ENCODE peak calls at places on chromosomes 12 and 14, in four cellular contexts. One of them, this sample, is unnamed.

GRCh38 chr14:37246427-37246829 is 48.7 kb downstream of the MIPOL1 start:
- DNase-seq in HepG2: peak
- DNase-seq in K562: peak
- DNase-seq in GM12878: no peak
- DNase-seq in this sample: peak

GRCh38 chr14:92986254-92987147 is 63.6 kb downstream of the CHGA start:
- DNase-seq in K562: no peak
- DNase-seq in HepG2: peak
- DNase-seq in GM12878: no peak
- DNase-seq in this sample: peak

GRCh38 chr12:111792155-111792876 is 25.6 kb downstream of the ALDH2 start:
- DNase-seq in K562: peak
- DNase-seq in GM12878: no peak
- DNase-seq in HepG2: no peak
- DNase-seq in this sample: no peak

GRCh38 chr12:93624595-93625294 is 52.3 kb downstream of the SOCS2 start:
- DNase-seq in K562: peak
- DNase-seq in HepG2: peak
- DNase-seq in GM12878: peak
- DNase-seq in this sample: no peak

GRCh38 chr12:8936735-8937134 is 12.7 kb downstream of the M6PR start:
- DNase-seq in HepG2: no peak
- DNase-seq in K562: no peak
- DNase-seq in GM12878: no peak
- DNase-seq in this sample: no peak

GRCh38 chr14:100592461-100592871 is 5.2 kb upstream of the BEGAIN start:
- DNase-seq in HepG2: no peak
- DNase-seq in K562: no peak
- DNase-seq in GM12878: no peak
- DNase-seq in this sample: no peak

GRCh38 chr14:106218189-106218588 is 691.8 kb downstream of the TMEM121 start:
- DNase-seq in GM12878: peak
- DNase-seq in K562: no peak
- DNase-seq in HepG2: no peak
- DNase-seq in this sample: no peak

GRCh38 chr14:72420749-72421452 is 473.0 kb downstream of the DPF3 start:
- DNase-seq in K562: peak
- DNase-seq in GM12878: peak
- DNase-seq in HepG2: peak
- DNase-seq in this sample: peak

GRCh38 chr14:56891226-56891625 is 80.9 kb upstream of the OTX2 start:
- DNase-seq in HepG2: no peak
- DNase-seq in K562: no peak
- DNase-seq in GM12878: no peak
- DNase-seq in this sample: no peak

GRCh38 chr12:115697341-115697740 is 580.2 kb downstream of the MED13L start:
- DNase-seq in HepG2: no peak
- DNase-seq in GM12878: no peak
- DNase-seq in K562: no peak
- DNase-seq in this sample: no peak

DNA sequence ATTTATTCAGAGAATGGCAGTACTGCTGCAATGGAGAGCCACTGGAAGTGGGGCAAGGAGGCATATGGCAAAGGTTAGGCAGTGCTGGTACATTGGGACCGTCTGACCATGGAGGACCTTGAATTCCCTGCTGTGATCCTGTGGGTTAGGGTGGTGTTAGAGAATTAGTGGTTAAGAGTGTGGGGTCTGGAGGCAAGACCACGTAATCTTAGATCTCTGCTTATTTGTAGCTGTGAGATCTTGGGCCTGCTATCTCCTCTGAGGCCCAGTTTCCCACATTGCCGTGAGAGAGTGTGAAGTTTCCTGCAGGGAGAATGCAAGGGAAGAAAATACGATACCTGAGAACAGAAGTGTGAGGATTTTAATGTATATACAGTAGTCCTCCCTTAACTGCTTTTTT is 147.7 kb downstream of the ERC1 start:
- DNase-seq in K562: no peak
- DNase-seq in HepG2: no peak
- DNase-seq in GM12878: no peak
- DNase-seq in this sample: no peak
- TF ChIP-seq USF2 in K562: no peak
- TF ChIP-seq USF2 in HepG2: no peak
- TF ChIP-seq USF2 in GM12878: no peak
- TF ChIP-seq USF2 in this sample: no peak

GRCh38 chr12:19404232-19404880 is 34.9 kb upstream of the AEBP2 start:
- DNase-seq in K562: no peak
- DNase-seq in GM12878: no peak
- DNase-seq in HepG2: no peak
- DNase-seq in this sample: no peak

GRCh38 chr12:19397534-19397933 is 41.8 kb upstream of the AEBP2 start:
- DNase-seq in GM12878: no peak
- DNase-seq in K562: no peak
- DNase-seq in HepG2: no peak
- DNase-seq in this sample: no peak

GRCh38 chr12:19402211-19402610 is 37.1 kb upstream of the AEBP2 start:
- DNase-seq in K562: no peak
- DNase-seq in HepG2: peak
- DNase-seq in GM12878: no peak
- DNase-seq in this sample: no peak

GRCh38 chr12:19398376-19399363 is 40.6 kb upstream of the AEBP2 start:
- DNase-seq in GM12878: no peak
- DNase-seq in K562: no peak
- DNase-seq in HepG2: no peak
- DNase-seq in this sample: no peak

GRCh38 chr12:19402743-19403400 is 36.4 kb upstream of the AEBP2 start:
- DNase-seq in GM12878: no peak
- DNase-seq in K562: no peak
- DNase-seq in HepG2: peak
- DNase-seq in this sample: no peak
- TF ChIP-seq SMC3 in GM12878: no peak
- TF ChIP-seq SMC3 in K562: no peak
- TF ChIP-seq SMC3 in HepG2: no peak
- TF ChIP-seq SMC3 in this sample: no peak

GRCh38 chr14:98900236-98900635 is 371.8 kb downstream of the BCL11B start:
- DNase-seq in HepG2: no peak
- DNase-seq in K562: no peak
- DNase-seq in GM12878: no peak
- DNase-seq in this sample: no peak
- TF ChIP-seq TAF1 in HepG2: no peak
- TF ChIP-seq TAF1 in K562: no peak
- TF ChIP-seq TAF1 in GM12878: no peak
- TF ChIP-seq TAF1 in this sample: no peak

DNA sequence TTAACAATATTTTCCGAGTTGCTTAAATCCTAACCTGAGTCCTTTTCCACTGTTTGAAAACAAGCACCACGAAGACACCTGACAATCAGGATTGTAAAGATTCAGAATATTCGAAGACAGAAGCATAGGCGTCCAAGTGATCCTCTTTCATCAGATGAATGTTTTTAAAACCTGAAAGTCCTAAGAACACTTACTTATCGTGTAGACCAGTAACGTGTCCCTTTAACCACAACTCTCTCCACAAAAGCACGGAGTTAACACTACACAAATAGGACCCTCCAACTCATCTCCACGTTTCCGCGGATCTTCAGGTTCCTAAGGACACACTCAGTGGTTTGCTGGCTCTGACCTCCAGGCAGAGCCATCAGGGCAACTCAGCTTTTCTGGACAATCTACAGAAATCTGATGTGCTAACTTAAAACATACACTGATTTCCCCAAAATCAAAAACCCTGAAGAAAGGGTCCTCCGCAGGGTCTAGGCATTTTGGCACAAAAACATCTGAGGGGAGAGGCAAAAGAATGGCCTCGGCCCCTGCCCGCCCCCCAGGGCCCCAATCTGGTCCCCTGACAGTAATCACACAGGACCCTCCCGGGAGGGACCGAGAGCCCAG is 1.1 kb downstream of the DICER1 start:
- DNase-seq in HepG2: no peak
- DNase-seq in K562: peak
- DNase-seq in GM12878: no peak
- DNase-seq in this sample: no peak
- TF ChIP-seq USF2 in HepG2: no peak
- TF ChIP-seq USF2 in K562: no peak
- TF ChIP-seq USF2 in GM12878: no peak
- TF ChIP-seq USF2 in this sample: no peak

DNA sequence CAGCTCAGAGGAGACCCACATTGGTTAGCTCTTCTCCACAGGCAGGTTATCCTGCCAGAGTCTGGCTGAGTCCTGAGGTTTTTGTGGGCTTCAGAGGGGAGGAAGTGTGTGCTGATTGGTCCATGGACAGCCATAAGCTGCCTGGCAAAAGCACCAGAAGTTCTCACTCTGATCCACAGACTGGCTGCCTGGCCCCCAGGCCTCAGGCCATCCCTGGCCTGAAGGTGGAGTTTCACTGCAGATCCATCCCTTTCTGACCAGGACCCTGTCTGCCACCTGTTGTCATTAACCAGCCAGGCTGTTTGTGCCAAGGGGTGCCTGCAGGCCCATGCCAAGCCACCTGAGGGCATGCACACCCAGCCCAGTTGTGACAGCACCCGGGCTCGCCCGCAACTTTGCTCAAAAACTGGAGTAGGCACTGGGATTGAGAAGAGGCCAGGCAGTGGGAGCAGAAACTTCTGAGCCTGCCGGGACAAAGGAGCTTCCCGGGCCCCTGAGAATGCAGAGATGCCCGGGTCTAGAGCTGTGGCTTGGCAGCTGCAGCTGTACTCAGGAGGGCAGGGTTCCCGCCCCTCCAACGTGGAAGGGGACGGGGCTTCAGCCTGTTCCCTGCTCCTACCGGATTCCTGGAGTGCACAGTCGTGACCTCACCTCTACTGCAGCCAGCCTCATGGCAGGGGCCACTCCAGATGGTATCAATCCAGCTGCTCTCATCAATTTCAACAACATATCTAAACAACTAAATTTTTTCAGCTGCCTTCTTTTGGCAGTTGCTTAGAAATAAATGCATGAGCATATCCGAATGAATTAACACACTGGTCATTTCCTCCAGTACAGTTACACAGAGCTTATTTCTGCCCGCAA is 1277.3 kb downstream of the SLC16A7 start:
- DNase-seq in GM12878: no peak
- DNase-seq in K562: no peak
- DNase-seq in HepG2: no peak
- DNase-seq in this sample: no peak
- TF ChIP-seq SMC3 in GM12878: no peak
- TF ChIP-seq SMC3 in K562: no peak
- TF ChIP-seq SMC3 in HepG2: no peak
- TF ChIP-seq SMC3 in this sample: no peak

DNA sequence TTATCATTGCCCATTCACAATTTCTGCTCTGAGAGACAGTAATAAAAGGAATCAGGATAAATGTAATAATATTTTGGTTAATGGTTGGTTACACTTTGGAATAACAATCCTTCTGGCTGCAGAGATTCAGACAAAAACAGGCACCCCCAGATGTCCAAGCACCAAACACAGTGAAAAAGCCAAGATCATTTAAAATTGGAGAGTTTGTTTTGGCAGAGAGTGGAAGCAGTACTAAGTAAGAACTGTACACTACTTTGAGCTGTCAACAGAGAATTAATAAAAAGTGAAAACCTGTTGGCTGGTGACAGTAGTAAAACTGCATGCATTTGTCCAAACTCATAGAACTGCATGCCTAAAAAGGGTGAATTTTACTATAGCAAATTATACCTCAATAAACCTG is 15.6 kb upstream of the IL22 start:
- DNase-seq in K562: no peak
- DNase-seq in HepG2: no peak
- DNase-seq in GM12878: no peak
- DNase-seq in this sample: no peak
- TF ChIP-seq TAF1 in K562: no peak
- TF ChIP-seq TAF1 in HepG2: no peak
- TF ChIP-seq TAF1 in GM12878: no peak
- TF ChIP-seq TAF1 in this sample: no peak

DNA sequence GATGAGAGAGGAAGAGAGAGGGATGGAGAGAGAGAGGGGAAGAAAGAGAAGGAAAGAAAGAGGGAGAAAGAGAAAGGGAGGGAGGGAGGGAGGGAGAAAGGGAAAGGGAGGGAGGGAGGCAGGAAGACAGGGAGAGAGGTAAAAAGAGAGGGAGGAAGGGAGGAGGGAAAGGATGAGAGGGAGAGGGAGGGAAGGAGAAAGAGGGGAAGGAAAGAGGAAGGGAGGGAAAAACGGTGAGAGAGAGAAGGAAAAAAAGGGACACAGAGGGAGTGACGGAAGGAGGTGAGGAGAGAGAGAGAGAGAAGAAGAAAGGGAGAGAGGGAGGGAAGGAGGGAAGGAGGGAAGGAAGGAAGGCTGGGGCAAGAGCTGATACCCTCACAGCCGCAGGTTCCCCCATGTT is 56.8 kb downstream of the FOXN3 start:
- DNase-seq in GM12878: no peak
- DNase-seq in HepG2: no peak
- DNase-seq in K562: no peak
- DNase-seq in this sample: no peak
- TF ChIP-seq USF2 in GM12878: no peak
- TF ChIP-seq USF2 in HepG2: no peak
- TF ChIP-seq USF2 in K562: no peak
- TF ChIP-seq USF2 in this sample: no peak

GRCh38 chr14:95504135-95505029 is 12.1 kb downstream of the SYNE3 start:
- DNase-seq in HepG2: no peak
- DNase-seq in GM12878: no peak
- DNase-seq in K562: no peak
- DNase-seq in this sample: no peak

GRCh38 chr14:95500772-95501401 is 15.6 kb downstream of the SYNE3 start:
- DNase-seq in GM12878: no peak
- DNase-seq in K562: no peak
- DNase-seq in HepG2: no peak
- DNase-seq in this sample: no peak

GRCh38 chr14:95500201-95500681 is 16.2 kb downstream of the SYNE3 start:
- DNase-seq in K562: no peak
- DNase-seq in HepG2: peak
- DNase-seq in GM12878: no peak
- DNase-seq in this sample: no peak

GRCh38 chr14:95503365-95504134 is 12.9 kb downstream of the SYNE3 start:
- DNase-seq in HepG2: no peak
- DNase-seq in K562: no peak
- DNase-seq in GM12878: peak
- DNase-seq in this sample: no peak

DNA sequence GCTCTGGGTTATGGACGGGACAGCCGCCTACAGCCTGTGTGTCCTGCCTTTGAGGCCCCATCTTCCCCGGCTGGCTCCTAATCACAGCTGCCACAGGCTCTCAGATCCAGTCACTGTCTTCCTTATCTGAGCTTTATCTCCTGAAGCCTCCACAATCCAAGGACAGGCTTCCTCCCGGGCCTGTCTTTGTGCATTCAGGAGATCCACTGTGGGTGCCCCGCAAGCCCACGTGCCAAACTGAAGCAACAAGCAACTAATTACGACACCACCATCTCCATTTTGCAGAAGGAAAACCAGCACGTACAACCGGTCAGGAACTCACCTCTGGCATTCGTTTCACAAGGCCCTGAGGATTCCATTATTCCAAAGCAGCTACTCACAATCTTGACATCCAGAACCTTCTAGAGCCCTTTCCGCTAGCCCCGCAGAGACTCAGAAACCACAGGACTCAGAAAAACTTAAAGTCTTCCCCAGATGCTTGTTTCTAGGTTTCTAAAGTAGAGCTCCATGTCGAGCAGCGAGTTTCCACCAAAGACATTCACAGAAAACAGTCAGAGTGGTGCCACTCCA is 14.0 kb downstream of the SYNE3 start:
- DNase-seq in HepG2: no peak
- DNase-seq in K562: no peak
- DNase-seq in GM12878: no peak
- DNase-seq in this sample: no peak
- TF ChIP-seq SMC3 in HepG2: no peak
- TF ChIP-seq SMC3 in K562: no peak
- TF ChIP-seq SMC3 in GM12878: no peak
- TF ChIP-seq SMC3 in this sample: no peak